ENCODE peak calls at places on chromosomes 3 and 15, in five cellular contexts. One of them, this sample, is unnamed. For H3K4me1 and H3K27me3, the result is how much of the 10 kb centered on the place peaks cover.

GRCh38 chr3:58332575-58333179 is at the start of gene PXK:
- DNase-seq in ascending aorta: no peak
- DNase-seq in tibial artery: peak
- DNase-seq in stomach: peak
- DNase-seq in IMR-90: peak
- DNase-seq in this sample: peak

GRCh38 chr15:47184003-47184404 is 533.3 kb upstream of the SEMA6D start:
- DNase-seq in tibial artery: no peak
- DNase-seq in ascending aorta: no peak
- DNase-seq in stomach: no peak
- DNase-seq in IMR-90: no peak
- DNase-seq in this sample: no peak

GRCh38 chr3:126551066-126551838 is 7.5 kb downstream of the C3orf22 start:
- DNase-seq in tibial artery: peak
- DNase-seq in IMR-90: no peak
- DNase-seq in ascending aorta: no peak
- DNase-seq in stomach: peak
- DNase-seq in this sample: no peak

GRCh38 chr3:15206662-15207576 is 873 bp downstream of the CAPN7 start:
- DNase-seq in IMR-90: peak
- DNase-seq in ascending aorta: no peak
- DNase-seq in stomach: peak
- DNase-seq in tibial artery: peak
- DNase-seq in this sample: peak

GRCh38 chr15:58212909-58213526 is 74.8 kb downstream of the AQP9 start:
- DNase-seq in IMR-90: peak
- DNase-seq in stomach: no peak
- DNase-seq in tibial artery: no peak
- DNase-seq in ascending aorta: no peak
- DNase-seq in this sample: no peak

GRCh38 chr3:30952786-30953185 is 58.3 kb upstream of the GADL1 start:
- DNase-seq in stomach: no peak
- DNase-seq in ascending aorta: no peak
- DNase-seq in tibial artery: no peak
- DNase-seq in IMR-90: no peak
- DNase-seq in this sample: no peak

GRCh38 chr15:66780172-66780972 is 78.3 kb downstream of the SMAD6 start:
- DNase-seq in tibial artery: peak
- DNase-seq in stomach: no peak
- DNase-seq in IMR-90: peak
- DNase-seq in ascending aorta: no peak
- DNase-seq in this sample: peak

GRCh38 chr15:90402230-90402629 is 14.2 kb downstream of the IQGAP1 start:
- DNase-seq in IMR-90: peak
- DNase-seq in stomach: no peak
- DNase-seq in ascending aorta: no peak
- DNase-seq in tibial artery: peak
- DNase-seq in this sample: no peak

GRCh38 chr3:127015282-127016042 is 32.5 kb downstream of the PLXNA1 start:
- DNase-seq in ascending aorta: no peak
- DNase-seq in IMR-90: no peak
- DNase-seq in stomach: no peak
- DNase-seq in tibial artery: no peak
- DNase-seq in this sample: no peak

GRCh38 chr3:73279-73678 is 123.3 kb upstream of the CHL1 start:
- DNase-seq in tibial artery: no peak
- DNase-seq in IMR-90: no peak
- DNase-seq in ascending aorta: no peak
- DNase-seq in stomach: no peak
- DNase-seq in this sample: no peak

GRCh38 chr3:47342156-47342555 is 38.7 kb upstream of the PTPN23 start:
- DNase-seq in tibial artery: no peak
- DNase-seq in stomach: no peak
- DNase-seq in IMR-90: no peak
- DNase-seq in ascending aorta: no peak
- DNase-seq in this sample: no peak

GRCh38 chr3:195150194-195151118 is 120.5 kb downstream of the XXYLT1 start:
- DNase-seq in stomach: peak
- DNase-seq in tibial artery: peak
- DNase-seq in IMR-90: peak
- DNase-seq in ascending aorta: no peak
- DNase-seq in this sample: peak

GRCh38 chr3:172974969-172975368 is 166.1 kb downstream of the SPATA16 start:
- DNase-seq in IMR-90: no peak
- DNase-seq in ascending aorta: no peak
- DNase-seq in tibial artery: no peak
- DNase-seq in stomach: no peak
- DNase-seq in this sample: no peak

GRCh38 chr3:195183071-195183776 is 87.7 kb downstream of the XXYLT1 start:
- DNase-seq in IMR-90: no peak
- DNase-seq in stomach: no peak
- DNase-seq in ascending aorta: no peak
- DNase-seq in tibial artery: no peak
- DNase-seq in this sample: no peak

GRCh38 chr15:47932829-47933696 is 187.7 kb upstream of the SLC24A5 start:
- DNase-seq in stomach: no peak
- DNase-seq in IMR-90: no peak
- DNase-seq in ascending aorta: no peak
- DNase-seq in tibial artery: no peak
- DNase-seq in this sample: no peak

GRCh38 chr3:132637590-132637989 is 22.0 kb downstream of the ACAD11 start:
- DNase-seq in ascending aorta: no peak
- DNase-seq in tibial artery: no peak
- DNase-seq in stomach: no peak
- DNase-seq in IMR-90: peak
- DNase-seq in this sample: no peak

GRCh38 chr15:71440479-71441071 is 325.3 kb downstream of the THSD4 start:
- DNase-seq in tibial artery: no peak
- DNase-seq in ascending aorta: no peak
- DNase-seq in stomach: no peak
- DNase-seq in IMR-90: peak
- DNase-seq in this sample: no peak

GRCh38 chr15:31328425-31328998 is 1.9 kb downstream of the KLF13 start:
- DNase-seq in ascending aorta: no peak
- DNase-seq in stomach: no peak
- DNase-seq in tibial artery: no peak
- DNase-seq in IMR-90: peak
- DNase-seq in this sample: peak

GRCh38 chr3:4302747-4303146 is 422 bp upstream of the SETMAR start:
- DNase-seq in stomach: no peak
- DNase-seq in ascending aorta: no peak
- DNase-seq in IMR-90: no peak
- DNase-seq in tibial artery: no peak
- DNase-seq in this sample: no peak

GRCh38 chr3:12981631-12982265 is 91.5 kb downstream of the IQSEC1 start:
- DNase-seq in stomach: no peak
- DNase-seq in IMR-90: no peak
- DNase-seq in tibial artery: no peak
- DNase-seq in ascending aorta: no peak
- DNase-seq in this sample: no peak

GRCh38 chr15:77866596-77867125 is 210.8 kb downstream of the TBC1D2B start:
- DNase-seq in stomach: no peak
- DNase-seq in ascending aorta: no peak
- DNase-seq in IMR-90: no peak
- DNase-seq in tibial artery: peak
- DNase-seq in this sample: no peak

GRCh38 chr15:75640483-75641175 is 605 bp upstream of the IMP3 start:
- DNase-seq in tibial artery: no peak
- DNase-seq in stomach: no peak
- DNase-seq in IMR-90: peak
- DNase-seq in ascending aorta: no peak
- DNase-seq in this sample: no peak

GRCh38 chr15:97522362-97522761 is 438.1 kb upstream of the ARRDC4 start:
- DNase-seq in ascending aorta: no peak
- DNase-seq in tibial artery: no peak
- DNase-seq in stomach: no peak
- DNase-seq in IMR-90: no peak
- DNase-seq in this sample: no peak

GRCh38 chr3:121781611-121782010 is 32.1 kb upstream of the GOLGB1 start:
- DNase-seq in ascending aorta: no peak
- DNase-seq in stomach: no peak
- DNase-seq in tibial artery: no peak
- DNase-seq in IMR-90: no peak
- DNase-seq in this sample: no peak

GRCh38 chr3:29747991-29748390 is 467.1 kb downstream of the RBMS3 start:
- DNase-seq in ascending aorta: no peak
- DNase-seq in tibial artery: no peak
- DNase-seq in IMR-90: no peak
- DNase-seq in stomach: no peak
- DNase-seq in this sample: no peak

GRCh38 chr3:29746163-29746562 is 465.3 kb downstream of the RBMS3 start:
- DNase-seq in IMR-90: no peak
- DNase-seq in stomach: no peak
- DNase-seq in tibial artery: no peak
- DNase-seq in ascending aorta: no peak
- DNase-seq in this sample: no peak

GRCh38 chr3:29745237-29745870 is 464.5 kb downstream of the RBMS3 start:
- DNase-seq in tibial artery: no peak
- DNase-seq in stomach: no peak
- DNase-seq in ascending aorta: no peak
- DNase-seq in IMR-90: no peak
- DNase-seq in this sample: no peak
- H3K27ac ChIP-seq in tibial artery: no peak
- H3K27ac ChIP-seq in stomach: no peak
- H3K27ac ChIP-seq in ascending aorta: peak
- H3K27ac ChIP-seq in IMR-90: no peak
- H3K27ac ChIP-seq in this sample: no peak

GRCh38 chr3:169996063-169996462 is 29.5 kb downstream of the SEC62 start:
- DNase-seq in ascending aorta: no peak
- DNase-seq in stomach: no peak
- DNase-seq in IMR-90: no peak
- DNase-seq in tibial artery: no peak
- DNase-seq in this sample: no peak
- H3K4me1 ChIP-seq in ascending aorta: under half
- H3K4me1 ChIP-seq in stomach: under half
- H3K4me1 ChIP-seq in IMR-90: under half
- H3K4me1 ChIP-seq in tibial artery: under half
- H3K4me1 ChIP-seq in this sample: under half

DNA sequence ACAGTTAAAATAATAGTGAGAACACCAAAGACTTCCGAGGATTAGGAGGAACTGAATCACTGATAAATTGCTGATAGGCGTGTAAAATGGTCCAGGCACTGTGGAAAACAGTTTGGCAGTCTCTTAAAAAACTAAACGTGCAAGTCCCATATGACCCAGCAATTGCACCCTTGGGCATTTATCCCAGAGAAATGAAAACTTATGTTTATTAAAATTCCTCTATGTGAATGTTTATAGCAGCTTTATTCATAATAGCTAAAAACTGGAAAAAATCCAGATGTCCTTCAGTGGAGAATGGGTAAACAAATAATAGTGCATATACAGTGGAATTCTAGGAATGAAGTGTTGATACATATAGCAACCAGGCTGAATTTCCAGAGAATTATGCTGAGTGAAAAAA is 482.1 kb upstream of the PDZRN3 start:
- DNase-seq in stomach: no peak
- DNase-seq in IMR-90: no peak
- DNase-seq in tibial artery: no peak
- DNase-seq in ascending aorta: no peak
- DNase-seq in this sample: no peak
- H3K27me3 ChIP-seq in stomach: under half
- H3K27me3 ChIP-seq in IMR-90: under half
- H3K27me3 ChIP-seq in tibial artery: under half
- H3K27me3 ChIP-seq in ascending aorta: under half
- H3K27me3 ChIP-seq in this sample: under half

DNA sequence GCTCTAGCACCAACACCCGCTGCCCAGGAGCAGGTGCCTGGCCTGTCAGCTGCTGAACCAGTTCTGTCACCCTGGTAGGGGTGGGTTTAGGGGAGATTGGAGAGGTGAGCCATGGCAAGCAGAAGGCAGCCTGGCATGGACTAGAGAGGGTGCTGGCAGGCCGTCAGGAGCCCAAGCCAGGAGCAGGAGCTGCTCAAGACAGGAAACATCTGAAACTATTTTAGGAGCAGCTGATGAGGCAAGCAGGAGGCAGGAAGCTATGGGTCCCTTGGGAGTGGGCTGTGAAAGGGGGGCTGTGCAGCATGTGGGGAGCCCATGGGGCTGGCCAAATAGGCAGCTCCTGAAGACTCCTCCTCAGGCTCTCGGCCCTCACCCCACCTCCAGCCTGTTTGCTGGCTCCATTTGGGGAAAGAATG is 2.3 kb downstream of the INKA1 start:
- DNase-seq in stomach: peak
- DNase-seq in tibial artery: peak
- DNase-seq in ascending aorta: peak
- DNase-seq in IMR-90: peak
- DNase-seq in this sample: no peak
- H3K27ac ChIP-seq in stomach: peak
- H3K27ac ChIP-seq in tibial artery: peak
- H3K27ac ChIP-seq in ascending aorta: peak
- H3K27ac ChIP-seq in IMR-90: peak
- H3K27ac ChIP-seq in this sample: peak

DNA sequence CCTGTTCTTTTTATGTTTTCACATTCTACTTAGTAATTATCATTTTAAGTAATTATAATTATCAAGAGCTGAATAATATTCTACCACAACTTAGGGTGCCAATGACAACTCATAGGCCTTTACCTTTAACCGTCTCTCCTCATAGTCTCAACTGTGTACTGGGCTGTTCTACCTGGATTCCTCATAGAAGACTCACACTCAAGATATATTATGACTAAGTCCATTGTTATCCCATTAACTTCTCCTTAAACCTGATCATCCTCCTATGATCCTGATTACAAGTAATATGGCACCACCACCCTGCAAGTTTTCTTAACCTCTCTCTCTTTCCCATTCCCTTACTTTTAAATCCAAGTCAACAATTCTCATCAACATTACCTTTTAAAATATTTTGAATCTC is 285.9 kb upstream of the VEPH1 start:
- DNase-seq in ascending aorta: no peak
- DNase-seq in stomach: no peak
- DNase-seq in IMR-90: no peak
- DNase-seq in tibial artery: no peak
- DNase-seq in this sample: no peak
- H3K4me1 ChIP-seq in ascending aorta: under half
- H3K4me1 ChIP-seq in stomach: under half
- H3K4me1 ChIP-seq in IMR-90: under half
- H3K4me1 ChIP-seq in tibial artery: under half
- H3K4me1 ChIP-seq in this sample: under half

This sample was measured in Peyer's patch.